ENCODE peak calls at places on chromosome X, in eight cellular contexts. I is sigmoid colon, D is SK-N-SH, B is prostate gland, O is GM23338, G is HCT116, U is K562, R is HL-60. M is an unnamed sample.

GRCh38 chrX:952816-953215 is 259.6 kb downstream of the CRLF2 start:
- DNase-seq in I (no peak), D (no peak), R (no peak), U (no peak), O (no peak), G (no peak), B (no peak), M (no peak)

GRCh38 chrX:68883800-68884199 is 55.0 kb downstream of the EFNB1 start:
- DNase-seq in G (no peak), O (no peak), I (no peak), D (no peak), B (no peak), U (no peak), R (no peak), M (no peak)

GRCh38 chrX:110491846-110492620 is 133.4 kb downstream of the RTL9 start:
- DNase-seq in U (no peak), R (no peak), B (no peak), G (no peak), O (no peak), D (no peak), I (no peak), M (no peak)

GRCh38 chrX:135383249-135383648 is 38.5 kb upstream of the SMIM10L2A start:
- DNase-seq in D (no peak), G (no peak), B (no peak), I (no peak), O (no peak), R (no peak), U (no peak), M (no peak)

GRCh38 chrX:41336447-41336846 is 2.5 kb downstream of the DDX3X start:
- DNase-seq in B (no peak), D (no peak), U (peak), I (no peak), G (no peak), R (no peak), O (no peak), M (no peak)

GRCh38 chrX:97556359-97556758 is 672.7 kb downstream of the RPA4 start:
- DNase-seq in U (no peak), B (no peak), D (no peak), R (no peak), I (no peak), O (peak), G (no peak), M (no peak)

GRCh38 chrX:19987856-19988255 is 3.0 kb downstream of the BCLAF3 start:
- DNase-seq in D (no peak), U (no peak), G (no peak), B (no peak), I (no peak), R (no peak), O (no peak), M (no peak)

GRCh38 chrX:130086414-130087207 is 23.7 kb downstream of the ELF4 start:
- DNase-seq in R (peak), B (no peak), G (no peak), I (no peak), D (no peak), O (no peak), U (no peak), M (no peak)

GRCh38 chrX:19063030-19063429 is 59.2 kb downstream of the ADGRG2 start:
- DNase-seq in O (no peak), B (no peak), U (no peak), I (no peak), G (no peak), D (no peak), R (no peak), M (no peak)

GRCh38 chrX:25721564-25721963 is 416.6 kb upstream of the MAGEB18 start:
- DNase-seq in U (peak), B (no peak), I (no peak), G (no peak), O (peak), D (no peak), R (no peak), M (no peak)

GRCh38 chrX:10516781-10517322 is 103.5 kb downstream of the MID1 start:
- DNase-seq in U (no peak), B (no peak), I (no peak), G (no peak), D (no peak), R (no peak), O (no peak), M (no peak)

GRCh38 chrX:95754411-95754810 is 930.2 kb upstream of the DIAPH2 start:
- DNase-seq in I (no peak), R (no peak), G (no peak), U (no peak), B (no peak), D (no peak), O (no peak), M (no peak)

GRCh38 chrX:132592880-132593279 is 104.0 kb upstream of the MBNL3 start:
- DNase-seq in D (peak), I (no peak), U (no peak), O (peak), B (no peak), G (no peak), R (peak), M (no peak)

GRCh38 chrX:113675278-113675677 is 834.6 kb upstream of the AMOT start:
- DNase-seq in O (no peak), G (no peak), D (no peak), I (no peak), B (no peak), R (no peak), U (no peak), M (no peak)

GRCh38 chrX:275476-275966 is 5.7 kb upstream of the PLCXD1 start:
- DNase-seq in O (no peak), U (no peak), R (no peak), G (no peak), D (no peak), I (no peak), B (no peak), M (no peak)

GRCh38 chrX:110180176-110180927 is 137.5 kb downstream of the AMMECR1 start:
- DNase-seq in B (no peak), O (no peak), D (no peak), G (peak), U (no peak), I (no peak), R (no peak), M (no peak)

GRCh38 chrX:39601193-39602085 is 496.3 kb downstream of the BCOR start:
- DNase-seq in U (no peak), I (no peak), R (no peak), G (no peak), O (no peak), B (no peak), D (peak), M (no peak)

GRCh38 chrX:7586126-7586525 is 256.8 kb upstream of the VCX start:
- DNase-seq in I (no peak), D (peak), G (no peak), B (no peak), O (peak), U (peak), R (peak), M (no peak)

GRCh38 chrX:10722804-10723364 is 102.5 kb upstream of the MID1 start:
- DNase-seq in R (peak), O (peak), I (peak), D (peak), U (peak), B (peak), G (peak), M (peak)

GRCh38 chrX:38882894-38883620 is 81.8 kb downstream of the MID1IP1 start:
- DNase-seq in B (no peak), R (no peak), O (no peak), G (peak), U (no peak), D (no peak), I (no peak), M (peak)

DNA sequence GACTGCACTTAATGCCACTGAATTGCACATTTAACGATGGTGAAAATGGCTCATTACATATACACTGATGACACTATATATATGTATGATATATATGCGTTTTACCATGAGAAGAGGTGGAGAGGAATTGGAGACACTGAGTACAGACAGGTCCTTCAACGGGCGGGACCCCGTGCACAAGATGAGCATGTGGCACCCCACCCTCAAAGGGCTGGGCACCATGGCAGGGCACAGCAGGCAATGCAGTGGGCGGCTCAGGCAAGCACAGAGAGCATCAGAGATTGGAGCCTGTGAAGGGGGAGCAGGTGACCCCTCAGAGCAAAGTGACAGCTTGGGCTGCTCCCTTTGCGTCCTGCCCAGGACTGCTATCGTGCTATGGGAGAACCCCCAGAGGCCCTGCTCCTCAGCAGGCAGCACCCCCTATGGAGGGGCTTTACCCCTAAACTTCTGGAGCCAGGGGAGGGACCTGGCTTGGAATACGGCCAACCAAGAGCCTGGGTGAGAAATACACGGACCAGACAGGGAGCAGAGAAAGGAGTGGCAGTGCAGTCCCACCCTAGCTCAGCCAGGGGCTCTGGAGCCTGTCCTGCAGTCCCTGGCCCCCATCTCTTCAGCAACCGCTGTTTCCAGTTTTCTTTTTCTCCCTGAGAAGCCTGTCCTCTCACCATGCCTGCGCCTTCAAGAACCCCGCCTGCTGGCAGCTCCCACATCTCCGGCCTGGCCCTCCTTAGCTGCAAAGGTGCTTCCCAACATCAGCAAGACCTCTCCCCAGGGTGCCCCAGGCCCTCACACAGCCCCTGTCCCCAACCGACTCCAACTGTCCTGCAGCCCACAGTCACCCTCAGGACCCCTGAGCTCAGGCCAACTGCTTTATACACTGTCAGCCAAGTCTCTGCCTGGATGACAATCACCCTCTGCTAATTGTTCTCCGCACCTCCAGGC is 10.5 kb downstream of the SLC6A8 start:
- DNase-seq in R (no peak), I (no peak), U (no peak), O (no peak), G (no peak), B (no peak), D (no peak), M (no peak)
- TF ChIP-seq POLR2AphosphoS5 in R (no peak), I (no peak), U (no peak), O (no peak), G (no peak), B (no peak), D (no peak), M (no peak)

DNA sequence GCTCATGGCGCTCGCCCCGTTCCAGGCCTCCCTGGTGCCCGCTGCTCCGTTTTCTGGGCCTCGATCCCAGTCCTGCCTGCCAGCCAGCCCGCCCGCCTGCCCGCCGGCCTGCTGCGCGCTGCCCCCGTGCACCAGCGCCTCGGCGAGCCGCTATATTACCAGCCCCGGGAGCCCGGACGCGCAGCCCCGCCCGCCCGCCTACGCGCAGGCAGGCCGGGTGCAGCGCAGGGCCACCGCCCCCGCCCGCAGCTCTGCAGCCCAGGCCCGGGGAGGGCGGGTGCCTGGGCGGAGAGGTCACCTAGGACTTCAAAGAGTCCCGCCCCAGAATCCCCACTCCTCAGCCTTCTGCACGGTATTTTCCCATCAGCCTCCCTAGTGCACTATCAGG is at the start of gene MAOB:
- DNase-seq in D (peak), B (no peak), I (peak), R (no peak), O (peak), G (no peak), U (peak), M (peak)
- H3K4me3 ChIP-seq in D (peak), B (peak), I (peak), R (no peak), O (peak), G (peak), U (no peak), M (peak)

DNA sequence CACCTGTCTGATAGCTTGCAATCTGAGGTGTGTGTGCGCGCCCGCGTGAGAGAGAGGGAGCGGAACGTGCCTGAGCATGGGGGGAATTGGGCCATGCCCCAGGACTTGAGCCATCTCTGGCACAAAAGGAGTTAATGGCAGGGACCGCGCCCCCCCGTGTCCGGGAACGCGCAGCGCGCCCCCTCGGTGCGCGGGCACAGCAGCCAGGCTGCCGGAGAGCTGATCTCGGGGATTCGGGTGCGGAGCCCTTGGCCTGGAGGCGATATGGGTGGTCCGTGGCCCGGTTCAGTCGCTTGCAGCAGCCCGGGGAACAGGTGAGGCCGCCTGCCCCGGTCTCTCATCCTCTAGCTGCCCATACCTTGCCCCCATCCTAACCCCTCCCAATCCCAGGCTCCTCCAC is at the start of gene NLGN3:
- DNase-seq in O (peak), U (no peak), D (peak), B (no peak), R (no peak), I (no peak), G (no peak), M (no peak)
- TF ChIP-seq POLR2AphosphoS5 in O (peak), U (no peak), D (no peak), B (no peak), R (no peak), I (no peak), G (no peak), M (no peak)

GRCh38 chrX:2712428-2712827 is 21.3 kb downstream of the CD99 start:
- DNase-seq in U (no peak), B (no peak), O (no peak), D (no peak), I (no peak), G (no peak), R (no peak), M (no peak)

GRCh38 chrX:2708601-2709200 is 17.6 kb downstream of the CD99 start:
- DNase-seq in R (peak), U (no peak), O (no peak), D (no peak), I (no peak), B (no peak), G (no peak), M (no peak)

GRCh38 chrX:2711441-2711840 is 20.3 kb downstream of the CD99 start:
- DNase-seq in O (no peak), U (no peak), B (no peak), R (no peak), D (no peak), G (no peak), I (no peak), M (no peak)

GRCh38 chrX:2710041-2710471 is 19.0 kb downstream of the CD99 start:
- DNase-seq in I (peak), O (no peak), R (peak), D (no peak), U (peak), B (no peak), G (peak), M (no peak)

DNA sequence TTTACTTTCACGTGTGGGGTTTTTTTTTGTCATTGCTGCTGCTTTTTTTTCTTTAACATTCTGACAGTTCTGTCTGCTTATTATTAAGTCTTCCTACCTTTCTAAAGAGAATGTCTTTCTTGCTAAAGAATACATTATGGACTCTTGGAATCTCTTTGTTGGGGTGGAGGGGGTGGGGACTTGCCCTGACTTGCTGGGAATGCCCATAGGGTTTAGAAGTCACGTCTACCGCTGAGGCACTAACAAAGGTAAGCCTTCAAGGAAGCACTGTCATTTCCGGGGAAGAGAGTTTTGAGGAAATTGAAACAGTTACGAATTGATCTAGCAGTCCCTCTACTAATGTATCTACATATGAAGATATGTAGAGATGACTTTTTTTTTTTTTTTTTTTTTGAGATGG is 19.4 kb downstream of the CD99 start:
- DNase-seq in I (peak), R (no peak), G (no peak), B (no peak), U (no peak), O (peak), D (no peak), M (no peak)
- H3K4me3 ChIP-seq in I (no peak), R (no peak), G (peak), B (no peak), U (no peak), O (no peak), D (no peak), M (no peak)

GRCh38 chrX:72029473-72030411 is 102.0 kb downstream of the RTL5 start:
- DNase-seq in G (no peak), U (no peak), B (no peak), I (peak), D (peak), R (no peak), O (no peak), M (no peak)
- TF ChIP-seq POLR2AphosphoS5 in G (no peak), U (no peak), B (no peak), I (no peak), D (peak), R (no peak), O (no peak), M (no peak)

GRCh38 chrX:119236599-119237525 is 777 bp downstream of the PGRMC1 start:
- DNase-seq in U (peak), R (peak), O (no peak), B (peak), I (peak), D (peak), G (no peak), M (peak)
- H3K4me3 ChIP-seq in U (peak), R (peak), O (peak), B (peak), I (peak), D (peak), G (peak), M (peak)

GRCh38 chrX:53190363-53190960 is 34.5 kb downstream of the KDM5C start:
- DNase-seq in I (no peak), O (peak), B (no peak), R (no peak), G (no peak), U (peak), D (no peak), M (no peak)
- TF ChIP-seq POLR2AphosphoS5 in I (no peak), O (no peak), B (no peak), R (no peak), G (peak), U (no peak), D (peak), M (no peak)

GRCh38 chrX:17736478-17736855 is 826 bp upstream of the SCML1 start:
- DNase-seq in O (no peak), U (no peak), B (no peak), D (no peak), G (no peak), R (no peak), I (no peak), M (no peak)
- H3K4me3 ChIP-seq in O (peak), U (peak), B (peak), D (peak), G (peak), R (peak), I (peak), M (peak)

GRCh38 chrX:151082077-151082948 is 94.1 kb upstream of the GPR50 start:
- DNase-seq in B (peak), O (peak), D (peak), R (peak), G (peak), U (peak), I (peak), M (peak)
- TF ChIP-seq POLR2AphosphoS5 in B (no peak), O (no peak), D (no peak), R (no peak), G (no peak), U (no peak), I (no peak), M (no peak)